ENCODE peak calls at places on chromosomes 4 and X, in six cellular contexts. One of them, this sample, is unnamed.

GRCh38 chr4:6902318-6903042 is 7.1 kb upstream of the TBC1D14 start:
- DNase-seq in gastrocnemius medialis: no peak
- DNase-seq in HCT116: no peak
- DNase-seq in adrenal gland: no peak
- DNase-seq in GM12878: no peak
- DNase-seq in GM12891: no peak
- DNase-seq in this sample: no peak

GRCh38 chr4:184479516-184479950 is 5.2 kb upstream of the IRF2 start:
- DNase-seq in gastrocnemius medialis: no peak
- DNase-seq in adrenal gland: no peak
- DNase-seq in HCT116: no peak
- DNase-seq in GM12878: no peak
- DNase-seq in GM12891: no peak
- DNase-seq in this sample: no peak

GRCh38 chr4:142016031-142016430 is 379.6 kb downstream of the IL15 start:
- DNase-seq in gastrocnemius medialis: no peak
- DNase-seq in adrenal gland: no peak
- DNase-seq in GM12878: peak
- DNase-seq in HCT116: no peak
- DNase-seq in GM12891: no peak
- DNase-seq in this sample: no peak

GRCh38 chr4:42412251-42412650 is 15.0 kb downstream of the SHISA3 start:
- DNase-seq in gastrocnemius medialis: no peak
- DNase-seq in HCT116: no peak
- DNase-seq in GM12878: no peak
- DNase-seq in GM12891: no peak
- DNase-seq in adrenal gland: no peak
- DNase-seq in this sample: no peak

GRCh38 chr4:139581096-139581495 is 25.1 kb upstream of the SETD7 start:
- DNase-seq in GM12878: no peak
- DNase-seq in HCT116: no peak
- DNase-seq in GM12891: no peak
- DNase-seq in gastrocnemius medialis: no peak
- DNase-seq in adrenal gland: peak
- DNase-seq in this sample: no peak

GRCh38 chr4:96035727-96036126 is 195.8 kb downstream of the PDHA2 start:
- DNase-seq in adrenal gland: no peak
- DNase-seq in gastrocnemius medialis: no peak
- DNase-seq in GM12891: no peak
- DNase-seq in GM12878: no peak
- DNase-seq in HCT116: peak
- DNase-seq in this sample: peak

GRCh38 chrX:100802843-100803242 is 17.3 kb upstream of the CSTF2 start:
- DNase-seq in GM12878: no peak
- DNase-seq in HCT116: no peak
- DNase-seq in adrenal gland: no peak
- DNase-seq in GM12891: no peak
- DNase-seq in gastrocnemius medialis: no peak
- DNase-seq in this sample: no peak

GRCh38 chr4:168751263-168752225 is 254.7 kb downstream of the PALLD start:
- DNase-seq in GM12891: no peak
- DNase-seq in gastrocnemius medialis: no peak
- DNase-seq in adrenal gland: no peak
- DNase-seq in HCT116: no peak
- DNase-seq in GM12878: no peak
- DNase-seq in this sample: no peak

GRCh38 chr4:82975792-82976191 is 34.8 kb downstream of the LIN54 start:
- DNase-seq in GM12878: no peak
- DNase-seq in adrenal gland: no peak
- DNase-seq in HCT116: no peak
- DNase-seq in gastrocnemius medialis: no peak
- DNase-seq in GM12891: no peak
- DNase-seq in this sample: no peak

GRCh38 chr4:146379744-146380143 is 142.0 kb downstream of the SLC10A7 start:
- DNase-seq in GM12878: no peak
- DNase-seq in adrenal gland: no peak
- DNase-seq in HCT116: no peak
- DNase-seq in GM12891: no peak
- DNase-seq in gastrocnemius medialis: no peak
- DNase-seq in this sample: no peak

GRCh38 chr4:148216321-148216720 is 225.9 kb downstream of the NR3C2 start:
- DNase-seq in GM12891: no peak
- DNase-seq in GM12878: no peak
- DNase-seq in adrenal gland: no peak
- DNase-seq in gastrocnemius medialis: no peak
- DNase-seq in HCT116: no peak
- DNase-seq in this sample: no peak

GRCh38 chr4:136637071-136637777 is 895.1 kb downstream of the PCDH18 start:
- DNase-seq in gastrocnemius medialis: no peak
- DNase-seq in adrenal gland: no peak
- DNase-seq in GM12891: peak
- DNase-seq in HCT116: peak
- DNase-seq in GM12878: no peak
- DNase-seq in this sample: peak

GRCh38 chr4:98617358-98618047 is 40.9 kb downstream of the TSPAN5 start:
- DNase-seq in GM12891: no peak
- DNase-seq in gastrocnemius medialis: peak
- DNase-seq in HCT116: no peak
- DNase-seq in adrenal gland: no peak
- DNase-seq in GM12878: no peak
- DNase-seq in this sample: no peak

GRCh38 chr4:164799410-164799809 is 45.5 kb downstream of the SMIM31 start:
- DNase-seq in GM12891: no peak
- DNase-seq in adrenal gland: no peak
- DNase-seq in gastrocnemius medialis: no peak
- DNase-seq in HCT116: no peak
- DNase-seq in GM12878: no peak
- DNase-seq in this sample: no peak

GRCh38 chr4:103306870-103307345 is 108.8 kb upstream of the CENPE start:
- DNase-seq in GM12878: no peak
- DNase-seq in GM12891: no peak
- DNase-seq in adrenal gland: no peak
- DNase-seq in gastrocnemius medialis: no peak
- DNase-seq in HCT116: no peak
- DNase-seq in this sample: no peak

GRCh38 chr4:135508006-135508714 is 1306.6 kb upstream of the PABPC4L start:
- DNase-seq in adrenal gland: no peak
- DNase-seq in gastrocnemius medialis: no peak
- DNase-seq in GM12891: no peak
- DNase-seq in HCT116: peak
- DNase-seq in GM12878: no peak
- DNase-seq in this sample: no peak

GRCh38 chr4:168514249-168514852 is 17.5 kb downstream of the PALLD start:
- DNase-seq in GM12891: peak
- DNase-seq in gastrocnemius medialis: no peak
- DNase-seq in GM12878: no peak
- DNase-seq in HCT116: no peak
- DNase-seq in adrenal gland: no peak
- DNase-seq in this sample: peak

GRCh38 chrX:54894159-54894558 is 26.5 kb upstream of the TRO start:
- DNase-seq in GM12891: no peak
- DNase-seq in HCT116: no peak
- DNase-seq in adrenal gland: no peak
- DNase-seq in gastrocnemius medialis: no peak
- DNase-seq in GM12878: no peak
- DNase-seq in this sample: no peak

GRCh38 chrX:69031181-69031580 is 134.1 kb downstream of the PJA1 start:
- DNase-seq in GM12891: no peak
- DNase-seq in HCT116: peak
- DNase-seq in GM12878: no peak
- DNase-seq in gastrocnemius medialis: no peak
- DNase-seq in adrenal gland: no peak
- DNase-seq in this sample: no peak

GRCh38 chr4:35166437-35166836 is 1077.9 kb downstream of the ARAP2 start:
- DNase-seq in GM12878: no peak
- DNase-seq in adrenal gland: no peak
- DNase-seq in HCT116: no peak
- DNase-seq in gastrocnemius medialis: no peak
- DNase-seq in GM12891: no peak
- DNase-seq in this sample: no peak

GRCh38 chrX:48696301-48697181 is at the start of gene SUV39H1:
- DNase-seq in adrenal gland: peak
- DNase-seq in GM12878: peak
- DNase-seq in GM12891: peak
- DNase-seq in gastrocnemius medialis: peak
- DNase-seq in HCT116: peak
- DNase-seq in this sample: peak
- TF ChIP-seq POLR2A in adrenal gland: peak
- TF ChIP-seq POLR2A in GM12878: peak
- TF ChIP-seq POLR2A in GM12891: peak
- TF ChIP-seq POLR2A in gastrocnemius medialis: peak
- TF ChIP-seq POLR2A in HCT116: peak
- TF ChIP-seq POLR2A in this sample: peak

GRCh38 chrX:48676106-48676892 is 7.3 kb upstream of the WAS start:
- DNase-seq in adrenal gland: peak
- DNase-seq in GM12878: peak
- DNase-seq in HCT116: peak
- DNase-seq in gastrocnemius medialis: peak
- DNase-seq in GM12891: peak
- DNase-seq in this sample: peak
- TF ChIP-seq POLR2A in adrenal gland: peak
- TF ChIP-seq POLR2A in GM12878: peak
- TF ChIP-seq POLR2A in HCT116: peak
- TF ChIP-seq POLR2A in gastrocnemius medialis: peak
- TF ChIP-seq POLR2A in GM12891: peak
- TF ChIP-seq POLR2A in this sample: peak

DNA sequence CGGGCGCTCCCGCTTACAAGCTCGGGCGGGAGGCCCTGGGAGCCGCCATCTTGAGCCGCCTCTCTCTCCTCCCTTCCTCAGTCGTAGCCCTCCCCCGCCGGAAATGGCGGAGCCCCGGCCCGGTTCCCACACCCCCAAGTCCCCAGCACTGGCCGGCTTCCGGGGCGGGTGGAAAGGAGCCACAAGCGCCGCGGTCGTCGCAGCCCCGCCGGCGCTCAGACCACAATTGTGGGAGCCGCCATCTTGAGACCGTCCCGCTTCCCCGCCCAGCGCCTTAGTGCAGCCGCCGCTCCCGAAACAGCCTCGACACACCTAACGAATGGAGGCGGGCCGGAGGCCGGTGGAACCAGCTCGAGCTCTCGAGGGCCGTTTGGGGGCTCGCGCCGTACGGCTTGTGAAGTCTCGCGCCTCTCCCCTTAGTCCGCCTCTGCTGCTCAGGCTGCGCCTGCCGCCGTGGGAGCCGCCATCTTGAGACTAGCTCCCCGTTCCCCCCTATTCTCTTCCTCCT is 440 bp downstream of the HCFC1 start:
- DNase-seq in GM12878: peak
- DNase-seq in adrenal gland: peak
- DNase-seq in GM12891: peak
- DNase-seq in HCT116: peak
- DNase-seq in gastrocnemius medialis: peak
- DNase-seq in this sample: peak
- TF ChIP-seq POLR2A in GM12878: peak
- TF ChIP-seq POLR2A in adrenal gland: peak
- TF ChIP-seq POLR2A in GM12891: no peak
- TF ChIP-seq POLR2A in HCT116: no peak
- TF ChIP-seq POLR2A in gastrocnemius medialis: peak
- TF ChIP-seq POLR2A in this sample: no peak

GRCh38 chr4:73421708-73422457 is 14.1 kb upstream of the AFP start:
- DNase-seq in GM12891: no peak
- DNase-seq in adrenal gland: no peak
- DNase-seq in GM12878: no peak
- DNase-seq in HCT116: no peak
- DNase-seq in gastrocnemius medialis: no peak
- DNase-seq in this sample: no peak
- TF ChIP-seq POLR2A in GM12891: no peak
- TF ChIP-seq POLR2A in adrenal gland: no peak
- TF ChIP-seq POLR2A in GM12878: no peak
- TF ChIP-seq POLR2A in HCT116: no peak
- TF ChIP-seq POLR2A in gastrocnemius medialis: no peak
- TF ChIP-seq POLR2A in this sample: no peak